ENCODE peak calls at places on chromosomes 3 and 15, in eight cellular contexts. Z is fibroblast of lung; S is neural progenitor cell; V is body of pancreas; N is CD8-positive, alpha-beta T cell; I is fibroblast of the aortic adventitia; O is brain microvascular endothelial cell; L is tibial nerve. X is an unnamed sample.

GRCh38 chr3:99808163-99808794 is 9.4 kb upstream of the CMSS1 start:
- DNase-seq in O (peak), V (peak), N (peak), S (peak), I (peak), Z (peak), L (peak), X (no peak)

GRCh38 chr3:189756651-189757078 is 125.5 kb downstream of the TP63 start:
- DNase-seq in N (no peak), I (no peak), V (no peak), O (no peak), L (no peak), Z (no peak), S (no peak), X (peak)

GRCh38 chr15:89112341-89112971 is 24.2 kb downstream of the ABHD2 start:
- DNase-seq in L (no peak), S (no peak), V (peak), Z (peak), O (no peak), N (no peak), I (peak), X (no peak)

GRCh38 chr15:43749690-43750345 is 3.6 kb downstream of the PDIA3 start:
- DNase-seq in O (no peak), S (no peak), I (peak), L (no peak), V (peak), Z (no peak), N (peak), X (no peak)

GRCh38 chr3:31533169-31533870 is 595 bp downstream of the STT3B start:
- DNase-seq in O (peak), V (peak), L (peak), I (no peak), S (peak), N (peak), Z (peak), X (no peak)

GRCh38 chr3:14540821-14541385 is 761 bp upstream of the GRIP2 start:
- DNase-seq in Z (no peak), O (no peak), N (no peak), S (no peak), I (no peak), V (no peak), L (no peak), X (no peak)

GRCh38 chr15:73930790-73931281 is 4.6 kb downstream of the LOXL1 start:
- DNase-seq in O (no peak), Z (peak), I (peak), N (no peak), S (no peak), V (no peak), L (no peak), X (no peak)

GRCh38 chr15:74950078-74951000 is 6.2 kb downstream of the RPP25 start:
- DNase-seq in Z (peak), N (peak), S (peak), I (peak), L (peak), O (peak), V (peak), X (no peak)

GRCh38 chr3:58353722-58354553 is 21.2 kb downstream of the PXK start:
- DNase-seq in S (no peak), Z (no peak), O (no peak), V (no peak), I (peak), L (no peak), N (peak), X (no peak)

GRCh38 chr3:81352867-81353266 is 408.6 kb downstream of the GBE1 start:
- DNase-seq in Z (peak), V (no peak), L (no peak), S (peak), O (peak), I (peak), N (no peak), X (peak)

GRCh38 chr3:150920236-150920635 is 15.0 kb upstream of the MINDY4B start:
- DNase-seq in S (no peak), I (no peak), V (no peak), L (no peak), O (peak), N (no peak), Z (no peak), X (no peak)

GRCh38 chr3:37138816-37139215 is 35.6 kb downstream of the LRRFIP2 start:
- DNase-seq in L (no peak), V (no peak), I (no peak), N (no peak), Z (no peak), O (no peak), S (no peak), X (no peak)

GRCh38 chr15:43370310-43370974 is 401 bp downstream of the ZSCAN29 start:
- DNase-seq in I (peak), L (no peak), Z (peak), N (no peak), S (peak), O (peak), V (peak), X (no peak)

GRCh38 chr3:4786431-4786830 is 192.8 kb upstream of the BHLHE40 start:
- DNase-seq in V (no peak), O (no peak), N (no peak), I (no peak), L (no peak), S (no peak), Z (no peak), X (no peak)

GRCh38 chr3:195885036-195885871 is 23.1 kb downstream of the TNK2 start:
- DNase-seq in I (no peak), S (no peak), N (no peak), O (no peak), L (no peak), Z (no peak), V (no peak), X (no peak)

GRCh38 chr3:71725279-71725991 is at the start of gene EIF4E3:
- DNase-seq in S (peak), I (no peak), L (no peak), O (no peak), Z (peak), V (peak), N (peak), X (no peak)
- H3K4me3 ChIP-seq in S (peak), I (peak), L (peak), O (peak), Z (peak), V (peak), N (peak), X (peak)

GRCh38 chr3:127276396-127276795 is 11.4 kb downstream of the PRR20G start:
- DNase-seq in V (no peak), L (no peak), S (no peak), Z (no peak), O (no peak), I (no peak), N (no peak), X (peak)
- TF ChIP-seq CTCF in V (no peak), L (no peak), S (no peak), Z (no peak), O (no peak), I (no peak), N (no peak), X (no peak)

GRCh38 chr3:71584216-71585061 is 911 bp upstream of the FOXP1 start:
- DNase-seq in Z (peak), S (peak), O (peak), I (peak), V (peak), L (peak), N (peak), X (no peak)

GRCh38 chr3:71585126-71585525 is 1.6 kb upstream of the FOXP1 start:
- DNase-seq in Z (no peak), L (peak), N (peak), S (peak), O (no peak), V (peak), I (peak), X (no peak)

GRCh38 chr3:71586810-71587242 is 3.3 kb upstream of the FOXP1 start:
- DNase-seq in O (no peak), S (no peak), V (no peak), L (no peak), N (no peak), I (no peak), Z (no peak), X (no peak)

GRCh38 chr3:71587958-71588357 is 4.4 kb upstream of the FOXP1 start:
- DNase-seq in V (no peak), N (no peak), S (no peak), L (no peak), I (no peak), O (no peak), Z (no peak), X (no peak)

GRCh38 chr3:71585891-71586809 is 2.6 kb upstream of the FOXP1 start:
- DNase-seq in I (peak), L (no peak), S (peak), Z (peak), O (no peak), N (no peak), V (peak), X (no peak)
- H3K4me3 ChIP-seq in I (no peak), L (no peak), S (no peak), Z (no peak), O (no peak), N (no peak), V (no peak), X (no peak)

GRCh38 chr3:12458901-12459300 is 25.4 kb upstream of the TSEN2 start:
- DNase-seq in I (no peak), L (no peak), N (no peak), Z (peak), S (no peak), V (peak), O (no peak), X (no peak)
- TF ChIP-seq CTCF in I (peak), L (no peak), N (no peak), Z (no peak), S (peak), V (no peak), O (no peak), X (no peak)

GRCh38 chr3:46982581-46982980 is 3.1 kb downstream of the NBEAL2 start:
- DNase-seq in O (no peak), V (no peak), S (no peak), L (no peak), Z (no peak), I (no peak), N (no peak), X (no peak)
- H3K4me3 ChIP-seq in O (no peak), V (no peak), S (no peak), L (no peak), Z (no peak), I (no peak), N (no peak), X (no peak)

GRCh38 chr15:40543631-40544294 is 21.1 kb downstream of the CCDC32 start:
- DNase-seq in O (no peak), L (no peak), Z (no peak), I (no peak), S (no peak), N (no peak), V (no peak), X (no peak)

GRCh38 chr15:40543082-40543481 is 21.8 kb downstream of the CCDC32 start:
- DNase-seq in S (no peak), L (no peak), I (no peak), O (no peak), V (no peak), Z (no peak), N (no peak), X (no peak)

GRCh38 chr15:40549894-40550293 is 14.9 kb downstream of the CCDC32 start:
- DNase-seq in L (no peak), O (no peak), Z (no peak), I (no peak), N (no peak), S (no peak), V (no peak), X (no peak)

GRCh38 chr15:40550381-40551037 is 14.3 kb downstream of the CCDC32 start:
- DNase-seq in V (no peak), L (no peak), N (no peak), O (no peak), I (no peak), Z (no peak), S (no peak), X (no peak)

DNA sequence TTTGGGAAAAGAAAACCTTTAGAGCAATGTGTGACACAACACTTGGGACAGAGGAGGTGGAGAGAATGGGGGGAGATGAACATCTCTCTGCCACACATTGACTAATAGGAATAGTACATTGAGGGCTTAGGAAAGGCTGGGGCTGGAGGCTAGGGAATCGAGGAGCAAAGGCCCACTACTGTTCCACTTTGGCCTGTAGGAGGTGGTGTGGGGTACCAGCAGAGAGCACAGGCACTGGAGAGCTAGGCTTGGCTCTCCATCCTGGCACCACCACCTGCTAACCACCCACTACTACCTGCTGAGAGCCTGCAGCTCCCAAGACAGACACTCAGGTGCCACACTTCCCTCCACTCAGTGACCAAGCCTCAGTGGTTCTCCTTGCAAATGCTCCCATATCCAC is 19.4 kb downstream of the CCDC32 start:
- DNase-seq in O (no peak), I (no peak), V (no peak), N (no peak), S (no peak), Z (no peak), L (no peak), X (no peak)
- TF ChIP-seq CTCF in O (peak), I (no peak), V (no peak), N (no peak), S (no peak), Z (no peak), L (no peak), X (no peak)

GRCh38 chr15:55707985-55708384 is 35.0 kb downstream of the PRTG start:
- DNase-seq in I (no peak), Z (no peak), N (no peak), V (no peak), S (no peak), O (no peak), L (no peak), X (no peak)

GRCh38 chr15:55708720-55709119 is 34.2 kb downstream of the PRTG start:
- DNase-seq in L (no peak), S (no peak), V (no peak), N (no peak), I (no peak), Z (no peak), O (peak), X (no peak)

GRCh38 chr15:55710286-55710685 is 32.7 kb downstream of the PRTG start:
- DNase-seq in L (no peak), Z (no peak), S (no peak), N (no peak), O (no peak), I (no peak), V (no peak), X (no peak)

GRCh38 chr15:55707523-55707922 is 35.4 kb downstream of the PRTG start:
- DNase-seq in N (no peak), O (no peak), V (no peak), L (no peak), Z (no peak), I (no peak), S (no peak), X (no peak)

DNA sequence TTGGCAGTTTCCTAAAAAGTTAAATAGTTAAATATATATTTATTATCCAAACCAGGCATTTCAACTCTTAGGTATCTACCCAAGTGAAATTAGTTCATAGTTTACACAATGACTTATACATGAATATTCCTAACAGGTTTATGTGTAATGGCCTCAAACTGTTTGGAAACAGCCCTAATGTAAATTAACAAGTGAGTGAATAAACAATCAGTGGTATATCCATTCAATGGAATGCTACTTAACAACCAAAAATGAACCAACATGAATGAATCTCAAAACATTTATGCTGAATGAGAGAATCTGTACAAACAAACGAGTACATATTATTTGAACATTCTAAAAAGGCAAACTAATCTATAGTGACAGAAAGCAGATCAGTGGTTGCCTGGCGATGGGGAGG is 33.5 kb downstream of the PRTG start:
- DNase-seq in N (no peak), L (no peak), I (no peak), S (no peak), O (no peak), Z (no peak), V (no peak), X (no peak)
- H3K4me3 ChIP-seq in N (no peak), L (no peak), I (no peak), S (no peak), O (no peak), Z (no peak), V (no peak), X (no peak)